ENCODE peak calls at places on chromosome X, in four cellular contexts. Y is IMR-90, C is choroid plexus epithelial cell, J is AG10803. K is an unnamed sample.
A peak's percentile ranks its signal among the peaks of the same experiment; 100 is the strongest.

GRCh38 chrX:4638036-4638435 is 924.6 kb upstream of the PRKX start:
- DNase-seq in Y (no peak), C (no peak), J (no peak), K (no peak)

GRCh38 chrX:38262715-38263620 is 42.3 kb upstream of the SRPX start:
- DNase-seq in Y (peak; percentile 72), C (peak; percentile 51), J (peak; percentile 35), K (no peak)

GRCh38 chrX:118807151-118808017 is 16.2 kb upstream of the ZCCHC12 start:
- DNase-seq in Y (peak; percentile 52), C (peak; percentile 65), J (peak; percentile 55), K (no peak)

GRCh38 chrX:65035451-65035779 is 59.2 kb upstream of the ZC4H2 start:
- DNase-seq in Y (peak; percentile 21), C (no peak), J (peak; percentile 45), K (peak; percentile 24)

GRCh38 chrX:19272452-19272851 is 71.3 kb upstream of the PDHA1 start:
- DNase-seq in Y (peak; percentile 1), C (peak; percentile 23), J (peak; percentile 6), K (no peak)

GRCh38 chrX:70168238-70169188 is 8.8 kb upstream of the DGAT2L6 start:
- DNase-seq in Y (peak; percentile 77), C (peak; percentile 62), J (peak; percentile 68), K (no peak)

GRCh38 chrX:67563469-67564448 is 19.9 kb downstream of the AR start:
- DNase-seq in Y (peak; percentile 52), C (peak; percentile 43), J (no peak), K (no peak)

GRCh38 chrX:25191403-25191802 is 175.6 kb upstream of the ARX start:
- DNase-seq in Y (no peak), C (no peak), J (no peak), K (no peak)

GRCh38 chrX:138921031-138921430 is 209.5 kb upstream of the FGF13 start:
- DNase-seq in Y (no peak), C (no peak), J (no peak), K (no peak)

GRCh38 chrX:15815779-15816452 is 25.6 kb downstream of the ZRSR2 start:
- DNase-seq in Y (peak; percentile 33), C (peak; percentile 39), J (peak; percentile 38), K (no peak)

GRCh38 chrX:56728752-56729151 is 291 bp upstream of the NBDY start:
- DNase-seq in Y (peak; percentile 5), C (peak; percentile 34), J (no peak), K (no peak)

GRCh38 chrX:101595739-101596419 is 21.9 kb downstream of the ARMCX6 start:
- DNase-seq in Y (peak; percentile 75), C (peak; percentile 85), J (peak; percentile 79), K (no peak)

GRCh38 chrX:51296138-51296537 is 36.5 kb upstream of the NUDT10 start:
- DNase-seq in Y (no peak), C (no peak), J (no peak), K (no peak)

GRCh38 chrX:10783451-10783995 is 163.1 kb upstream of the MID1 start:
- DNase-seq in Y (no peak), C (no peak), J (no peak), K (no peak)

GRCh38 chrX:13283512-13283911 is 36.3 kb downstream of the ATXN3L start:
- DNase-seq in Y (no peak), C (no peak), J (peak; percentile 16), K (no peak)

GRCh38 chrX:109967151-109967550 is 35.8 kb upstream of the TMEM164 start:
- DNase-seq in Y (peak; percentile 15), C (peak; percentile 12), J (no peak), K (no peak)

GRCh38 chrX:20265726-20266681 is 705 bp downstream of the RPS6KA3 start:
- DNase-seq in Y (peak; percentile 12), C (peak; percentile 34), J (peak; percentile 6), K (peak; percentile 59)

GRCh38 chrX:82087699-82088098 is 885.8 kb downstream of the SH3BGRL start:
- DNase-seq in Y (no peak), C (no peak), J (no peak), K (peak; percentile 66)

GRCh38 chrX:13463608-13464007 is 105.8 kb upstream of the EGFL6 start:
- DNase-seq in Y (peak; percentile 98), C (peak; percentile 93), J (peak; percentile 87), K (no peak)

GRCh38 chrX:38212246-38212645 is 8.4 kb downstream of the SRPX start:
- DNase-seq in Y (peak; percentile 32), C (no peak), J (peak; percentile 23), K (no peak)

GRCh38 chrX:39745782-39746181 is 352.0 kb downstream of the BCOR start:
- DNase-seq in Y (no peak), C (no peak), J (no peak), K (no peak)

GRCh38 chrX:119790977-119791436 is 423 bp downstream of the RPL39 start:
- DNase-seq in Y (peak; percentile 26), C (peak; percentile 52), J (peak; percentile 49), K (peak; percentile 21)

GRCh38 chrX:95076449-95076848 is 1402.4 kb downstream of the FAM133A start:
- DNase-seq in Y (peak; percentile 10), C (peak; percentile 48), J (peak; percentile 53), K (no peak)

GRCh38 chrX:72382199-72382590 is 76.5 kb upstream of the CITED1 start:
- DNase-seq in Y (no peak), C (no peak), J (no peak), K (no peak)

GRCh38 chrX:72245461-72246089 is 6.7 kb upstream of the ERCC6L start:
- DNase-seq in Y (peak; percentile 61), C (peak; percentile 69), J (peak; percentile 46), K (no peak)

GRCh38 chrX:22652596-22652995 is 347.2 kb upstream of the DDX53 start:
- DNase-seq in Y (peak; percentile 50), C (peak; percentile 55), J (peak; percentile 12), K (no peak)

GRCh38 chrX:19739683-19740082 is 147.7 kb downstream of the SH3KBP1 start:
- DNase-seq in Y (peak; percentile 73), C (peak; percentile 77), J (peak; percentile 69), K (peak; percentile 49)

GRCh38 chrX:120759685-120760084 is 116.0 kb downstream of the CT47B1 start:
- DNase-seq in Y (no peak), C (no peak), J (no peak), K (no peak)

GRCh38 chrX:23845316-23845932 is 62.3 kb downstream of the APOO start:
- DNase-seq in Y (no peak), C (peak; percentile 30), J (no peak), K (no peak)

GRCh38 chrX:103520391-103520790 is 1.1 kb upstream of the RAB40A start:
- DNase-seq in Y (peak; percentile 71), C (peak; percentile 63), J (peak; percentile 52), K (no peak)

GRCh38 chrX:100695302-100695701 is 36.6 kb downstream of the SYTL4 start:
- DNase-seq in Y (no peak), C (no peak), J (no peak), K (no peak)

GRCh38 chrX:136063340-136064079 is 78.3 kb downstream of the SLC9A6 start:
- DNase-seq in Y (no peak), C (peak; percentile 87), J (no peak), K (no peak)

GRCh38 chrX:34126011-34126410 is 6.1 kb downstream of the FAM47A start:
- DNase-seq in Y (no peak), C (no peak), J (no peak), K (no peak)

DNA sequence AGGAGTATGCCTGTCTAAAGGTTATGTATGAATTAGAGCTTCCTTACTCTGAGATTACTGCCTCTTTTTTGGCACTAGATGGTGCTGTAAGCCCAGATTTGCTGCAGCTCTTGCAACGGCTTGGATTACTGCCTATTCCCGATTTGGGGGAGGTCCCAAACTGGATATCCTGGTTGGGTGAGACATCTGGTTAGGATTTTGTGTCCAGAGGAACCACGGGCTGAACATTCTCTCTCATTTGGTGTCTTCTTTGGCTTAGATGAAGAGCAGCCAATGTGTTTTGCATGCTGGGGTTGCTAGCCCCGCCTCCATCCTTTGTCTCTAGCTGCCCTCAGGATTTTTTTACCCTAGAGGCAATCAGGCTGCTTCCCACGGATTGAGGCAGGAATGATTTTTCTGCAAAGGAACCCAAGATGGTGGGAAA is 31.9 kb downstream of the F8A1 start:
- DNase-seq in Y (peak; percentile 80), C (peak; percentile 84), J (peak; percentile 84), K (no peak)
- H3K4me3 ChIP-seq in Y (peak overlapping the region; percentile 6), C (peak overlapping the region; percentile 20), J (peak overlapping the region; percentile 27), K (no peak overlapping the region)

DNA sequence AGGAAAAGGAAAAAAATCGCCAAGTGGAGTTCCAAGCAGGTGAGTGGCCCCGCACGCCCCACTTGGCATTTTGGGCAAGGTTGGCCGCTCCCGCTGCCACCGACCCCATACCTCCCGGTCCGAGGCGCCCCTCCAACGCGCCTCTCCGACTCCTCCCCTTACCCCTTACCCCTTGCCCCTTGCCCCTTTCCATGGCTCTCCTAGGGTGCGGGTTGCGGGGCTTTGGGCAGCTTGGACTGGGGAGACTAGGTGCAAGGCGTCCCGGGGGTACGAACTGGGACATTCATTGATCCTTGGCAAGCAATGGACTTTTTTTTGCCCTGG is 698 bp downstream of the SLC16A2 start:
- DNase-seq in Y (no peak), C (no peak), J (no peak), K (peak; percentile 53)
- H3K4me3 ChIP-seq in Y (peak overlapping the region; percentile 58), C (peak overlapping the region; percentile 61), J (peak overlapping the region; percentile 69), K (peak overlapping the region; percentile 55)

DNA sequence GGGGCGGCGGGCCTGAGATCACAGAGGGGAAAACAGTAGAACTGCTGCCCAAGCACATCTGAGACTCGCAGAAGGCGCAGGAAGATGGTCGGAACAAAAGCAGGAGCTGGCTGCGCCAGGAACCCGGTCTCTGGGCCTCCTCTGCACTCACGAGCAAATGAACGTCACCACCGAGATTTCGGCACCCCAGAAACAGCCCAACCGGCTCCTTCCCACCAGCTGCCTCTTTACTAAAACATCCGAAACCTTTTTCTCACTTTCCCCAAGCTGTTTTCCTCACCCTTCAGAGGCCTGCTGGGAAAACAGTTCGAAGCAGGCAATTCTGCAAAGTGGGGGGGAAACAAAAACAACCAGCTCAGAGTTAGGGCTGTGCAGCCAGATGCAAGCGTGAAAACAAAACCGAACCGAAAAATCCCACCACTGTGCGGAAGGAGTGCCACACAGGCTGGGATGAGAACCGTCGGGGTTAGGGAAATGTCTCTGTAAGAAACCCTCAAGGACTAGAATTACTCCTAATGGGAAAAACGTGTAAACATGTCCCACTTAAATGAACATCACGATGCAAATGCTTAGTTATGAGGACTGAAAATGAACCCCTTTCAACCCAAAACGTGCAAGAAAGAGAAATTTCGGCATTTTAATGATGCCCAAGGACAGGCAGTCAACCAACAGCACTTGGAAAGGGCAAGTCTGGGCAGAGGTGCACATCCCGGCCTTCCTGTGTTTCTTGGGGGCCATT is 15.9 kb downstream of the DHRSX start:
- DNase-seq in Y (peak; percentile 54), C (peak; percentile 69), J (peak; percentile 59), K (peak; percentile 2)
- H3K4me3 ChIP-seq in Y (peak overlapping the region; percentile 8), C (peak overlapping the region; percentile 31), J (peak overlapping the region; percentile 51), K (no peak overlapping the region)

GRCh38 chrX:153792368-153792767 is 1.8 kb downstream of the IDH3G start:
- DNase-seq in Y (no peak), C (no peak), J (no peak), K (no peak)
- H3K4me3 ChIP-seq in Y (no peak overlapping the region), C (no peak overlapping the region), J (no peak overlapping the region), K (no peak overlapping the region)

GRCh38 chrX:131741103-131741581 is 197.3 kb downstream of the OR13H1 start:
- DNase-seq in Y (peak; percentile 81), C (no peak), J (no peak), K (peak; percentile 79)
- H3K4me3 ChIP-seq in Y (peak overlapping the region; percentile 58), C (no peak overlapping the region), J (no peak overlapping the region), K (peak overlapping the region; percentile 59)